ENCODE peak calls at places on chromosomes 12 and 14, in nine cellular contexts. T, P, G, O, J, F, Z, I and Y are unnamed samples.

GRCh38 chr12:72272731-72273498 is 745 bp downstream of the TRHDE start:
- DNase-seq in P (peak; percentile 58), Z (no peak), F (no peak), O (peak; percentile 21), I (no peak), T (peak; percentile 50), G (peak; percentile 41), J (no peak), Y (no peak)

GRCh38 chr12:82873951-82874350 is 187.2 kb downstream of the TMTC2 start:
- DNase-seq in G (no peak), P (no peak), J (no peak), O (no peak), Z (no peak), I (no peak), F (no peak), T (no peak), Y (no peak)

GRCh38 chr12:49750027-49750977 is 8.9 kb downstream of the TMBIM6 start:
- DNase-seq in Z (no peak), P (peak; percentile 80), I (peak; percentile 49), J (no peak), G (no peak), T (no peak), F (no peak), O (no peak), Y (no peak)

GRCh38 chr14:74275265-74275841 is 27.4 kb downstream of the ABCD4 start:
- DNase-seq in T (no peak), J (no peak), F (no peak), G (no peak), Z (no peak), O (no peak), I (peak; percentile 24), P (peak; percentile 74), Y (no peak)

GRCh38 chr12:82848846-82849245 is 162.1 kb downstream of the TMTC2 start:
- DNase-seq in P (no peak), I (no peak), T (no peak), J (no peak), G (no peak), Z (no peak), F (no peak), O (no peak), Y (no peak)

GRCh38 chr14:25150934-25151790 is 101.2 kb upstream of the STXBP6 start:
- DNase-seq in F (no peak), Z (no peak), G (no peak), J (no peak), O (no peak), T (no peak), P (peak; percentile 71), I (peak; percentile 54), Y (no peak)

GRCh38 chr14:50230601-50231474 is 540 bp downstream of the SOS2 start:
- DNase-seq in O (peak; percentile 58), P (peak; percentile 59), I (peak; percentile 55), Z (no peak), J (peak; percentile 20), T (peak; percentile 76), F (peak; percentile 58), G (peak; percentile 51), Y (peak; percentile 40)

GRCh38 chr14:105910426-105910825 is 384.0 kb downstream of the TMEM121 start:
- DNase-seq in J (no peak), O (no peak), P (no peak), T (peak; percentile 32), G (no peak), Z (no peak), I (no peak), F (no peak), Y (no peak)

GRCh38 chr12:108568653-108569154 is 6.3 kb downstream of the ISCU start:
- DNase-seq in Z (no peak), I (no peak), F (peak; percentile 57), P (no peak), T (no peak), G (no peak), J (no peak), O (no peak), Y (peak; percentile 69)

GRCh38 chr12:77003961-77004360 is 61.4 kb downstream of the E2F7 start:
- DNase-seq in F (no peak), I (no peak), T (no peak), Z (no peak), J (no peak), P (no peak), G (no peak), O (no peak), Y (no peak)

GRCh38 chr14:91413547-91414474 is 3.8 kb downstream of the CCDC88C start:
- DNase-seq in G (no peak), P (no peak), J (no peak), O (no peak), T (no peak), I (no peak), Z (no peak), F (peak; percentile 80), Y (no peak)

GRCh38 chr12:114888458-114888857 is 204.5 kb upstream of the TBX3 start:
- DNase-seq in J (no peak), P (peak; percentile 58), Z (no peak), O (no peak), I (peak; percentile 44), F (peak; percentile 38), G (no peak), T (no peak), Y (no peak)

GRCh38 chr12:46082473-46082872 is 92.1 kb upstream of the SCAF11 start:
- DNase-seq in P (no peak), O (no peak), T (no peak), Z (no peak), G (no peak), F (no peak), I (no peak), J (no peak), Y (no peak)

GRCh38 chr14:89507521-89507920 is 90.5 kb upstream of the FOXN3 start:
- DNase-seq in Z (no peak), T (no peak), P (peak; percentile 91), I (peak; percentile 9), F (no peak), J (no peak), O (no peak), G (no peak), Y (no peak)

GRCh38 chr14:95338436-95338835 is 18.7 kb upstream of the CLMN start:
- DNase-seq in G (no peak), O (no peak), I (no peak), T (no peak), Z (no peak), J (no peak), F (no peak), P (no peak), Y (no peak)

GRCh38 chr14:81396108-81396507 is 4.0 kb downstream of the STON2 start:
- DNase-seq in O (no peak), G (no peak), T (no peak), F (no peak), P (no peak), Z (no peak), I (no peak), J (no peak), Y (no peak)

GRCh38 chr14:103334644-103335603 is 887 bp downstream of the EIF5 start:
- DNase-seq in T (peak; percentile 89), J (peak; percentile 33), F (peak; percentile 84), P (peak; percentile 79), I (peak; percentile 37), Z (peak; percentile 27), G (peak; percentile 79), O (peak; percentile 80), Y (peak; percentile 94)
- TF ChIP-seq POLR2A in T (peak; percentile 35), J (peak; percentile 8), F (peak; percentile 37), P (no peak), I (no peak), Z (no peak), G (no peak), O (no peak), Y (no peak)

GRCh38 chr12:98532687-98533304 is 17.4 kb downstream of the TMPO start:
- DNase-seq in Z (no peak), P (peak; percentile 62), I (peak; percentile 79), O (no peak), T (no peak), F (no peak), J (no peak), G (no peak), Y (no peak)
- TF ChIP-seq CTCF in Z (peak; percentile 42), P (peak; percentile 56), I (peak; percentile 83), O (peak; percentile 14), T (peak; percentile 62), F (peak; percentile 68), J (peak; percentile 41), G (no peak), Y (no peak)

GRCh38 chr12:94650143-94651056 is at the start of gene TMCC3:
- DNase-seq in O (peak; percentile 41), F (peak; percentile 69), G (peak; percentile 55), J (peak; percentile 16), P (no peak), T (peak; percentile 70), I (no peak), Z (no peak), Y (no peak)
- TF ChIP-seq POLR2A in O (peak; percentile 77), F (no peak), G (peak; percentile 23), J (peak; percentile 53), P (no peak), T (peak; percentile 63), I (no peak), Z (peak; percentile 61), Y (no peak)

DNA sequence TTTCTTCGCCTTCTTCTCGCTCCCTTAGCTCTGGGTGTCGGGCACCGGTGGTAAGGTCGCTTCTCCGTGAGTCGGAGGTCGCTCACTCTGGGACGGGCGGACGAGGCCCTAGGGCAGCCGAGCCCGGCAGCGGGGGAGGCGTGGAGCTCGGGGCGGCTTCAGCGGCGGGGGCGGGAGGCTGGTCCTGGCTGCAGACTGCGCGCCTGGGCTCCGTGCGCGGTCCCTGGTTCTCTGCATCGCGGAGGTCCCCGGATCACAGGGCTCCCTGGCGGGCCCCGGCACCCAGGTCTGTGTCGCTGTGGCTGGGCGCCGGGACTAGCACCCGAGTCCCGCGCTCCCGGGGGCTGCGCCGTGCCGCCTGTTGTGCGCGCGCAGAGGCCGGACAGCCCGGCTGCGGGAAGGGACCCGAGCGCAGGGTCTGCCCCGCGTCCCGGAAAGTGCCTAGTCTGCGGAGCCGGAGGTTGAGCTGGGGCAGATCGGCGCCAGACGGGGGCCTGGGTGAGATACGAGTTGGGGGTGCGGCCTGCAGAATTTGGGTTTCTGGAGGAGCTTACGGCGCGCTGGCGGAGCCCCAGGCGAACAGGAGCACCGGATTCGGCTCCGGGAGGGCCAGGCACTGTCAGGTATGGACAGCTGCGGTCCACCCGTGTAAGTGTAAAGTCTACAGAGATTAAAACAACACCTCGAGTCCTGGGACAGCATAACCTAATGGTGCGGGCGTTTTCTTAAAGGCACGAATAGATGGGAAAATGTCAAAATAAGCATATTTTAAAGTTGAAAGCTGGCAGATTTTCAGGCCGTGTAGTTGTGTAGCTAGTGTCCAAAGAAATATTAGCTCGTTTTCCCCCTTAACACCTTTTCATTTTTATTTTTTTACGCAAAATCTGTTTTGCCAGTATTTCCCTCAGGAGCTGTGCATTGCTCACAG is 722 bp downstream of the FRMD6 start:
- DNase-seq in T (peak; percentile 82), O (peak; percentile 56), J (no peak), F (peak; percentile 35), Z (no peak), P (no peak), G (peak; percentile 47), I (no peak), Y (peak; percentile 37)
- TF ChIP-seq CTCF in T (no peak), O (no peak), J (no peak), F (no peak), Z (no peak), P (no peak), G (no peak), I (no peak), Y (no peak)